ENCODE peak calls at places on chromosomes 4 and X, in nine cellular contexts. One of them, this sample, is unnamed.

GRCh38 chr4:73698217-73698616 is 42.2 kb upstream of the CXCL8 start:
- DNase-seq in heart left ventricle: no peak
- DNase-seq in fibroblast of lung: peak; percentile 83
- DNase-seq in CD8-positive, alpha-beta memory T cell: no peak
- DNase-seq in hepatocyte: no peak
- DNase-seq in right lobe of liver: no peak
- DNase-seq in heart right ventricle: no peak
- DNase-seq in breast epithelium: peak; percentile 80
- DNase-seq in naive thymus-derived CD4-positive, alpha-beta T cell: no peak
- DNase-seq in this sample: no peak

GRCh38 chr4:114599231-114600065 is 841 bp downstream of the UGT8 start:
- DNase-seq in naive thymus-derived CD4-positive, alpha-beta T cell: no peak
- DNase-seq in breast epithelium: no peak
- DNase-seq in heart right ventricle: no peak
- DNase-seq in hepatocyte: peak; percentile 49
- DNase-seq in heart left ventricle: no peak
- DNase-seq in right lobe of liver: no peak
- DNase-seq in CD8-positive, alpha-beta memory T cell: no peak
- DNase-seq in fibroblast of lung: peak; percentile 12
- DNase-seq in this sample: peak; percentile 37

GRCh38 chrX:118570209-118570608 is 74.6 kb downstream of the DOCK11 start:
- DNase-seq in breast epithelium: no peak
- DNase-seq in fibroblast of lung: no peak
- DNase-seq in heart right ventricle: no peak
- DNase-seq in right lobe of liver: no peak
- DNase-seq in CD8-positive, alpha-beta memory T cell: no peak
- DNase-seq in heart left ventricle: no peak
- DNase-seq in hepatocyte: no peak
- DNase-seq in naive thymus-derived CD4-positive, alpha-beta T cell: no peak
- DNase-seq in this sample: no peak

GRCh38 chr4:125072269-125072668 is 242.5 kb upstream of the FAT4 start:
- DNase-seq in CD8-positive, alpha-beta memory T cell: no peak
- DNase-seq in breast epithelium: no peak
- DNase-seq in hepatocyte: no peak
- DNase-seq in fibroblast of lung: no peak
- DNase-seq in naive thymus-derived CD4-positive, alpha-beta T cell: no peak
- DNase-seq in right lobe of liver: no peak
- DNase-seq in heart left ventricle: no peak
- DNase-seq in heart right ventricle: no peak
- DNase-seq in this sample: no peak

GRCh38 chr4:148359769-148360168 is 82.4 kb downstream of the NR3C2 start:
- DNase-seq in breast epithelium: no peak
- DNase-seq in heart right ventricle: no peak
- DNase-seq in CD8-positive, alpha-beta memory T cell: no peak
- DNase-seq in naive thymus-derived CD4-positive, alpha-beta T cell: no peak
- DNase-seq in fibroblast of lung: no peak
- DNase-seq in hepatocyte: no peak
- DNase-seq in heart left ventricle: no peak
- DNase-seq in right lobe of liver: no peak
- DNase-seq in this sample: no peak

GRCh38 chr4:77344001-77344400 is 187.0 kb downstream of the CCNG2 start:
- DNase-seq in naive thymus-derived CD4-positive, alpha-beta T cell: no peak
- DNase-seq in heart right ventricle: no peak
- DNase-seq in CD8-positive, alpha-beta memory T cell: no peak
- DNase-seq in breast epithelium: no peak
- DNase-seq in hepatocyte: no peak
- DNase-seq in fibroblast of lung: no peak
- DNase-seq in right lobe of liver: no peak
- DNase-seq in heart left ventricle: no peak
- DNase-seq in this sample: no peak

GRCh38 chr4:95059630-95060029 is 301.9 kb downstream of the BMPR1B start:
- DNase-seq in right lobe of liver: no peak
- DNase-seq in heart left ventricle: no peak
- DNase-seq in hepatocyte: no peak
- DNase-seq in naive thymus-derived CD4-positive, alpha-beta T cell: no peak
- DNase-seq in CD8-positive, alpha-beta memory T cell: no peak
- DNase-seq in heart right ventricle: no peak
- DNase-seq in breast epithelium: no peak
- DNase-seq in fibroblast of lung: peak; percentile 52
- DNase-seq in this sample: no peak

GRCh38 chrX:31461266-31461665 is 389.4 kb upstream of the FTHL17 start:
- DNase-seq in heart left ventricle: no peak
- DNase-seq in breast epithelium: no peak
- DNase-seq in right lobe of liver: no peak
- DNase-seq in CD8-positive, alpha-beta memory T cell: no peak
- DNase-seq in heart right ventricle: no peak
- DNase-seq in naive thymus-derived CD4-positive, alpha-beta T cell: no peak
- DNase-seq in fibroblast of lung: no peak
- DNase-seq in hepatocyte: no peak
- DNase-seq in this sample: no peak

GRCh38 chr4:21888195-21888976 is 60.2 kb downstream of the KCNIP4 start:
- DNase-seq in right lobe of liver: no peak
- DNase-seq in heart right ventricle: no peak
- DNase-seq in hepatocyte: peak; percentile 12
- DNase-seq in heart left ventricle: no peak
- DNase-seq in breast epithelium: no peak
- DNase-seq in CD8-positive, alpha-beta memory T cell: no peak
- DNase-seq in naive thymus-derived CD4-positive, alpha-beta T cell: no peak
- DNase-seq in fibroblast of lung: peak; percentile 96
- DNase-seq in this sample: no peak

GRCh38 chr4:124429746-124430250 is 282.7 kb downstream of the ANKRD50 start:
- DNase-seq in CD8-positive, alpha-beta memory T cell: no peak
- DNase-seq in fibroblast of lung: no peak
- DNase-seq in hepatocyte: no peak
- DNase-seq in naive thymus-derived CD4-positive, alpha-beta T cell: no peak
- DNase-seq in breast epithelium: no peak
- DNase-seq in right lobe of liver: no peak
- DNase-seq in heart right ventricle: no peak
- DNase-seq in heart left ventricle: no peak
- DNase-seq in this sample: no peak

GRCh38 chr4:81471361-81472248 is at the start of gene RASGEF1B:
- DNase-seq in heart right ventricle: peak; percentile 90
- DNase-seq in fibroblast of lung: peak; percentile 70
- DNase-seq in right lobe of liver: peak; percentile 97
- DNase-seq in heart left ventricle: peak; percentile 91
- DNase-seq in naive thymus-derived CD4-positive, alpha-beta T cell: peak; percentile 98
- DNase-seq in breast epithelium: peak; percentile 90
- DNase-seq in CD8-positive, alpha-beta memory T cell: peak; percentile 90
- DNase-seq in hepatocyte: peak; percentile 95
- DNase-seq in this sample: peak; percentile 93

GRCh38 chr4:15912961-15913630 is 25.4 kb downstream of the FGFBP1 start:
- DNase-seq in hepatocyte: no peak
- DNase-seq in CD8-positive, alpha-beta memory T cell: no peak
- DNase-seq in right lobe of liver: no peak
- DNase-seq in heart left ventricle: no peak
- DNase-seq in heart right ventricle: no peak
- DNase-seq in naive thymus-derived CD4-positive, alpha-beta T cell: no peak
- DNase-seq in fibroblast of lung: peak; percentile 82
- DNase-seq in breast epithelium: no peak
- DNase-seq in this sample: no peak

GRCh38 chr4:24768006-24768405 is 27.4 kb upstream of the SOD3 start:
- DNase-seq in hepatocyte: no peak
- DNase-seq in right lobe of liver: no peak
- DNase-seq in fibroblast of lung: no peak
- DNase-seq in breast epithelium: no peak
- DNase-seq in naive thymus-derived CD4-positive, alpha-beta T cell: no peak
- DNase-seq in heart right ventricle: no peak
- DNase-seq in CD8-positive, alpha-beta memory T cell: no peak
- DNase-seq in heart left ventricle: no peak
- DNase-seq in this sample: no peak

GRCh38 chr4:145843148-145843547 is 95.5 kb downstream of the ZNF827 start:
- DNase-seq in heart right ventricle: no peak
- DNase-seq in right lobe of liver: no peak
- DNase-seq in CD8-positive, alpha-beta memory T cell: no peak
- DNase-seq in heart left ventricle: no peak
- DNase-seq in breast epithelium: no peak
- DNase-seq in fibroblast of lung: peak; percentile 84
- DNase-seq in hepatocyte: no peak
- DNase-seq in naive thymus-derived CD4-positive, alpha-beta T cell: no peak
- DNase-seq in this sample: no peak

GRCh38 chr4:72430050-72430449 is 139.0 kb downstream of the ADAMTS3 start:
- DNase-seq in breast epithelium: no peak
- DNase-seq in naive thymus-derived CD4-positive, alpha-beta T cell: no peak
- DNase-seq in heart right ventricle: no peak
- DNase-seq in hepatocyte: no peak
- DNase-seq in heart left ventricle: no peak
- DNase-seq in right lobe of liver: no peak
- DNase-seq in CD8-positive, alpha-beta memory T cell: no peak
- DNase-seq in fibroblast of lung: peak; percentile 43
- DNase-seq in this sample: no peak

GRCh38 chr4:151649461-151649860 is 111.3 kb downstream of the GATB start:
- DNase-seq in naive thymus-derived CD4-positive, alpha-beta T cell: no peak
- DNase-seq in heart left ventricle: no peak
- DNase-seq in hepatocyte: no peak
- DNase-seq in right lobe of liver: no peak
- DNase-seq in CD8-positive, alpha-beta memory T cell: no peak
- DNase-seq in fibroblast of lung: no peak
- DNase-seq in heart right ventricle: no peak
- DNase-seq in breast epithelium: no peak
- DNase-seq in this sample: no peak

GRCh38 chr4:87975466-87975865 is at the start of gene SPP1:
- DNase-seq in naive thymus-derived CD4-positive, alpha-beta T cell: peak; percentile 2
- DNase-seq in CD8-positive, alpha-beta memory T cell: no peak
- DNase-seq in fibroblast of lung: peak; percentile 68
- DNase-seq in right lobe of liver: no peak
- DNase-seq in heart right ventricle: no peak
- DNase-seq in hepatocyte: peak; percentile 13
- DNase-seq in breast epithelium: no peak
- DNase-seq in heart left ventricle: no peak
- DNase-seq in this sample: no peak

GRCh38 chrX:20653070-20653469 is 386.4 kb upstream of the RPS6KA3 start:
- DNase-seq in fibroblast of lung: peak; percentile 21
- DNase-seq in breast epithelium: no peak
- DNase-seq in naive thymus-derived CD4-positive, alpha-beta T cell: no peak
- DNase-seq in CD8-positive, alpha-beta memory T cell: no peak
- DNase-seq in hepatocyte: no peak
- DNase-seq in heart right ventricle: no peak
- DNase-seq in right lobe of liver: no peak
- DNase-seq in heart left ventricle: no peak
- DNase-seq in this sample: no peak

GRCh38 chr4:145739840-145740239 is 59.9 kb downstream of the C4orf51 start:
- DNase-seq in naive thymus-derived CD4-positive, alpha-beta T cell: no peak
- DNase-seq in heart right ventricle: no peak
- DNase-seq in heart left ventricle: no peak
- DNase-seq in fibroblast of lung: no peak
- DNase-seq in CD8-positive, alpha-beta memory T cell: no peak
- DNase-seq in right lobe of liver: no peak
- DNase-seq in breast epithelium: no peak
- DNase-seq in hepatocyte: peak; percentile 48
- DNase-seq in this sample: no peak

DNA sequence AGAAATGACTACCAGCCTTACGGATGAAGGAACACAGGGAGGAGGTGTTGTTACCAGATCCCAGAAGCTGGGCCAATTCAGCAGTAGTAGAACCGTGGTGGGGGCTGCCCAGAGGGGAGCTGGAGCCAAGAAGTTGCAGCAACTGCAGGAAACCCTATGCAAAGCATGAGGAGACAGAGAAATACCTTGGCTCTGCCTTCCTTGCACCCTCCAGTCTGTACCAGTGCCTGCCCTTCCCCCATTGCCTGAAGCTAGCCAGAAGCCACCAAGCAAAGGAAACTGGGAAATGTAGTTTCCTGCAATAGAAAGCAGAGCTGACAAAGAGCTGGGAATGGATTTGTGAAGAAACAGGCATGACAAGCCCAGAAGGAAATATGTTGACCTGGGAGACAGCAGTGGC is 108.7 kb upstream of the FUNDC1 start:
- DNase-seq in fibroblast of lung: peak; percentile 4
- DNase-seq in right lobe of liver: no peak
- DNase-seq in naive thymus-derived CD4-positive, alpha-beta T cell: no peak
- DNase-seq in hepatocyte: no peak
- DNase-seq in CD8-positive, alpha-beta memory T cell: no peak
- DNase-seq in breast epithelium: no peak
- DNase-seq in heart left ventricle: no peak
- DNase-seq in heart right ventricle: no peak
- DNase-seq in this sample: peak; percentile 15
- H3K4me3 ChIP-seq in fibroblast of lung: no peak overlapping the region
- H3K4me3 ChIP-seq in right lobe of liver: no peak overlapping the region
- H3K4me3 ChIP-seq in naive thymus-derived CD4-positive, alpha-beta T cell: no peak overlapping the region
- H3K4me3 ChIP-seq in hepatocyte: no peak overlapping the region
- H3K4me3 ChIP-seq in CD8-positive, alpha-beta memory T cell: no peak overlapping the region
- H3K4me3 ChIP-seq in breast epithelium: no peak overlapping the region
- H3K4me3 ChIP-seq in heart left ventricle: no peak overlapping the region
- H3K4me3 ChIP-seq in heart right ventricle: no peak overlapping the region
- H3K4me3 ChIP-seq in this sample: no peak overlapping the region

DNA sequence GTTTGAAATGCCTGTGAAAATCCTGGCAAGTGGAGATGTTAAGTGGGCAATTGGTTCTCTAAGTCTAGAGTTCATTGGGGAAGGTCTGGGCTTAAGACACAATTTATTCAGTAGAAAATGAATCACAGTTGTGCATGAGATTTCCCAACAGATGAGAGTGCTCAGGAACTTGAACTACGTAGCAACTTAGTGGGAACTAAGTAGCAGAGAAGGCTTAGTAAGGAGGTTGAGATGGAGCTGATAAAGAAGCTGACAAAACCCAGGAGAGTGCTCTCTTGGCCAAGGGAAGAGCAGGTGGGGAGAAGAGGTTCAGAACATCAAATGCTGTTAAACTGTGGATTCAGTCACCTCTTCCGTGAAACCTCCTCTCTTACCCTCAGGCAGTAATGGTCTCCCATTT is 33.0 kb downstream of the AFF1 start:
- DNase-seq in heart left ventricle: no peak
- DNase-seq in hepatocyte: no peak
- DNase-seq in naive thymus-derived CD4-positive, alpha-beta T cell: no peak
- DNase-seq in right lobe of liver: no peak
- DNase-seq in fibroblast of lung: peak; percentile 59
- DNase-seq in CD8-positive, alpha-beta memory T cell: no peak
- DNase-seq in breast epithelium: no peak
- DNase-seq in heart right ventricle: no peak
- DNase-seq in this sample: no peak
- H3K27ac ChIP-seq in heart left ventricle: no peak overlapping the region
- H3K27ac ChIP-seq in hepatocyte: no peak overlapping the region
- H3K27ac ChIP-seq in naive thymus-derived CD4-positive, alpha-beta T cell: no peak overlapping the region
- H3K27ac ChIP-seq in right lobe of liver: no peak overlapping the region
- H3K27ac ChIP-seq in fibroblast of lung: no peak overlapping the region
- H3K27ac ChIP-seq in CD8-positive, alpha-beta memory T cell: no peak overlapping the region
- H3K27ac ChIP-seq in breast epithelium: no peak overlapping the region
- H3K27ac ChIP-seq in heart right ventricle: no peak overlapping the region
- H3K27ac ChIP-seq in this sample: no peak overlapping the region

DNA sequence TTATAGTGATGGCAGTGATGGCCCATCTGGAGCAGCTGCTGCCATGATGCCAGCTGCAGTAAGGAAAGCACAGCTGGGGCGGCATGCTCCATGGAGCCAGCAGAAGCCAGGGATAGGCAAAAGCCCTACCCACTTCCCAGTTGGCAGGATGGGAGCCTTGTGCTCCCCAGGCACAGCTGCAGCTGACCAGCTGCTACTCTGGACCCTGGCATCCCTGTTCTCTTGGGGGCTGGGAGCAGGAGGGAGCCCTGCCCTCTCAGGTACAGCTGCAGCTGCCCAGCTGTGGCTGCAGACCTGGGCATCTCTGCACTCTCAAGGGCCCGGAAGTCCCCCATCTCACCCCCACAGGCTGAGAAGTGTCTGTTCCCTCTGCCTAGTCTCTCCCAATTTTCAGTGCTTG is 531.9 kb downstream of the PCDH18 start:
- DNase-seq in CD8-positive, alpha-beta memory T cell: no peak
- DNase-seq in heart right ventricle: no peak
- DNase-seq in breast epithelium: no peak
- DNase-seq in fibroblast of lung: no peak
- DNase-seq in right lobe of liver: no peak
- DNase-seq in heart left ventricle: no peak
- DNase-seq in hepatocyte: no peak
- DNase-seq in naive thymus-derived CD4-positive, alpha-beta T cell: no peak
- DNase-seq in this sample: no peak
- H3K9me3 ChIP-seq in CD8-positive, alpha-beta memory T cell: no peaks in the 10 kb centered on the region
- H3K9me3 ChIP-seq in heart right ventricle: no peaks in the 10 kb centered on the region
- H3K9me3 ChIP-seq in breast epithelium: peaks cover 4% of the 10 kb centered on the region
- H3K9me3 ChIP-seq in fibroblast of lung: no peaks in the 10 kb centered on the region
- H3K9me3 ChIP-seq in right lobe of liver: no peaks in the 10 kb centered on the region
- H3K9me3 ChIP-seq in heart left ventricle: no peaks in the 10 kb centered on the region
- H3K9me3 ChIP-seq in hepatocyte: no peaks in the 10 kb centered on the region
- H3K9me3 ChIP-seq in naive thymus-derived CD4-positive, alpha-beta T cell: no peaks in the 10 kb centered on the region
- H3K9me3 ChIP-seq in this sample: no peaks in the 10 kb centered on the region

GRCh38 chr4:107153956-107154355 is 117.8 kb upstream of the DKK2 start:
- DNase-seq in breast epithelium: no peak
- DNase-seq in naive thymus-derived CD4-positive, alpha-beta T cell: no peak
- DNase-seq in hepatocyte: no peak
- DNase-seq in fibroblast of lung: no peak
- DNase-seq in heart left ventricle: no peak
- DNase-seq in heart right ventricle: no peak
- DNase-seq in right lobe of liver: no peak
- DNase-seq in CD8-positive, alpha-beta memory T cell: no peak
- DNase-seq in this sample: no peak
- H3K4me3 ChIP-seq in breast epithelium: no peak overlapping the region
- H3K4me3 ChIP-seq in naive thymus-derived CD4-positive, alpha-beta T cell: no peak overlapping the region
- H3K4me3 ChIP-seq in hepatocyte: no peak overlapping the region
- H3K4me3 ChIP-seq in fibroblast of lung: no peak overlapping the region
- H3K4me3 ChIP-seq in heart left ventricle: no peak overlapping the region
- H3K4me3 ChIP-seq in heart right ventricle: no peak overlapping the region
- H3K4me3 ChIP-seq in right lobe of liver: no peak overlapping the region
- H3K4me3 ChIP-seq in CD8-positive, alpha-beta memory T cell: no peak overlapping the region
- H3K4me3 ChIP-seq in this sample: no peak overlapping the region